ENCODE peak calls at places on chromosomes 11 and 22, in six cellular contexts. J is Peyer's patch, X is AG10803, K is heart left ventricle, M is stomach, P is GM23248. Q is an unnamed sample.

GRCh38 chr11:112499153-112499907 is 238.7 kb upstream of the PLET1 start:
- DNase-seq in J (no peak), X (no peak), K (no peak), M (no peak), P (no peak), Q (no peak)

GRCh38 chr11:2777871-2778629 is 78.3 kb upstream of the KCNQ1OT1 start:
- DNase-seq in J (peak), X (no peak), K (peak), M (peak), P (no peak), Q (peak)

GRCh38 chr11:123373754-123374621 is 56.1 kb upstream of the GRAMD1B start:
- DNase-seq in J (no peak), X (no peak), K (no peak), M (no peak), P (no peak), Q (no peak)

GRCh38 chr22:43177479-43177878 is 9.5 kb downstream of the TTLL12 start:
- DNase-seq in J (no peak), X (no peak), K (no peak), M (no peak), P (no peak), Q (peak)

GRCh38 chr11:64876835-64877341 is 1.5 kb downstream of the EHD1 start:
- DNase-seq in J (peak), X (peak), K (no peak), M (peak), P (peak), Q (peak)

GRCh38 chr11:62957147-62957546 is 27.6 kb downstream of the SLC22A6 start:
- DNase-seq in J (no peak), X (no peak), K (no peak), M (no peak), P (no peak), Q (no peak)

GRCh38 chr22:48568736-48569330 is 1258.8 kb downstream of the BRD1 start:
- DNase-seq in J (no peak), X (no peak), K (no peak), M (no peak), P (no peak), Q (no peak)

GRCh38 chr11:35144103-35144741 is 5.3 kb downstream of the CD44 start:
- DNase-seq in J (peak), X (peak), K (no peak), M (peak), P (peak), Q (peak)

GRCh38 chr11:13030857-13031256 is 21.7 kb downstream of the RASSF10 start:
- DNase-seq in J (no peak), X (no peak), K (peak), M (peak), P (no peak), Q (no peak)

GRCh38 chr11:86230196-86230813 is 14.2 kb upstream of the EED start:
- DNase-seq in J (no peak), X (no peak), K (no peak), M (no peak), P (peak), Q (no peak)

GRCh38 chr11:33168605-33169240 is 7.4 kb upstream of the CSTF3 start:
- DNase-seq in J (no peak), X (peak), K (no peak), M (no peak), P (peak), Q (no peak)

GRCh38 chr11:105840391-105840790 is 181.6 kb downstream of the MSANTD4 start:
- DNase-seq in J (no peak), X (no peak), K (no peak), M (no peak), P (no peak), Q (no peak)

GRCh38 chr11:59559886-59560285 is 48.5 kb downstream of the OR4D9 start:
- DNase-seq in J (no peak), X (no peak), K (no peak), M (no peak), P (no peak), Q (no peak)

GRCh38 chr11:11535611-11536010 is 86.2 kb downstream of the GALNT18 start:
- DNase-seq in J (no peak), X (no peak), K (peak), M (no peak), P (no peak), Q (no peak)

GRCh38 chr22:39308614-39309363 is 10.6 kb downstream of the RPL3 start:
- DNase-seq in J (no peak), X (peak), K (no peak), M (peak), P (peak), Q (peak)

GRCh38 chr11:34633990-34634725 is 13.3 kb downstream of the EHF start:
- DNase-seq in J (no peak), X (peak), K (no peak), M (no peak), P (peak), Q (no peak)

GRCh38 chr11:2846056-2846455 is 39.5 kb downstream of the CDKN1C start:
- DNase-seq in J (no peak), X (no peak), K (no peak), M (no peak), P (peak), Q (no peak)

GRCh38 chr22:38299001-38299651 is 18.1 kb downstream of the CSNK1E start:
- DNase-seq in J (no peak), X (no peak), K (no peak), M (no peak), P (no peak), Q (no peak)

GRCh38 chr11:94864646-94865045 is 96.5 kb downstream of the AMOTL1 start:
- DNase-seq in J (no peak), X (no peak), K (no peak), M (no peak), P (no peak), Q (no peak)

GRCh38 chr11:7657306-7658025 is 15.8 kb downstream of the CYB5R2 start:
- DNase-seq in J (no peak), X (peak), K (no peak), M (peak), P (peak), Q (no peak)

GRCh38 chr11:5204787-5205186 is 4.3 kb upstream of the OR51V1 start:
- DNase-seq in J (no peak), X (peak), K (no peak), M (no peak), P (peak), Q (no peak)

GRCh38 chr11:10066441-10066840 is 227.6 kb downstream of the SBF2 start:
- DNase-seq in J (no peak), X (no peak), K (no peak), M (no peak), P (no peak), Q (no peak)

GRCh38 chr11:107042748-107043147 is 24.5 kb upstream of the GUCY1A2 start:
- DNase-seq in J (no peak), X (no peak), K (no peak), M (no peak), P (peak), Q (no peak)

GRCh38 chr11:14638561-14638960 is 5.0 kb upstream of the PDE3B start:
- DNase-seq in J (no peak), X (no peak), K (no peak), M (no peak), P (no peak), Q (no peak)

GRCh38 chr11:115042002-115042401 is 363.7 kb downstream of the NXPE2 start:
- DNase-seq in J (no peak), X (no peak), K (no peak), M (no peak), P (no peak), Q (no peak)

GRCh38 chr11:47177846-47178245 is 1.2 kb upstream of the ARFGAP2 start:
- DNase-seq in J (no peak), X (no peak), K (peak), M (no peak), P (no peak), Q (peak)

GRCh38 chr22:39520874-39521857 is 804 bp downstream of the ATF4 start:
- DNase-seq in J (peak), X (peak), K (peak), M (peak), P (peak), Q (peak)

GRCh38 chr11:7696424-7696823 is 9.9 kb downstream of the OVCH2 start:
- DNase-seq in J (no peak), X (no peak), K (no peak), M (no peak), P (no peak), Q (no peak)

GRCh38 chr11:22976146-22976545 is 115.9 kb upstream of the CCDC179 start:
- DNase-seq in J (no peak), X (peak), K (no peak), M (peak), P (peak), Q (no peak)

GRCh38 chr11:33211588-33211987 is 45.6 kb upstream of the HIPK3 start:
- DNase-seq in J (no peak), X (no peak), K (no peak), M (no peak), P (no peak), Q (no peak)

GRCh38 chr11:10233581-10233980 is 60.4 kb downstream of the SBF2 start:
- DNase-seq in J (no peak), X (peak), K (no peak), M (no peak), P (peak), Q (no peak)

DNA sequence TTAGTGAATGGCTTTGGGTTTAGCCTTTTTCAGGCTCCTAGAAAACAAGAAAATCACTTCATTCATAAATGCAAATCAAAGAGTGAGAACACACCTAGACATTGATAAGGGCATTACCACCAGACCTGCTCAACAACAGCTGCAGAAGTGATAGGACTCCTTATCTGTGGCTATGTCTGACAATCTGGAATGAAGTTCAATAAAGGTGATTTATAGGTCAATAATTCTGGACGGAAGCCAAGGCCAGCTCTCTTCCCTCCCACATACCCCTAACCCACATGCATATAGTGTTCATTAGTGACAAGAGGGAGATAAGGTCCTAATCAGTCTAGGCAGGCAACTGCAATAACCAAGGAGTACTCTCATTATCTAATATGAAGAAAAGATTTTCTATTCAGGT is 111.3 kb downstream of the ETS1 start:
- DNase-seq in J (no peak), X (no peak), K (no peak), M (no peak), P (no peak), Q (no peak)
- H3K4me3 ChIP-seq in J (no peak), X (no peak), K (no peak), M (no peak), P (no peak), Q (no peak)

GRCh38 chr11:1157341-1157644 is 460 bp upstream of the MUC5AC start:
- DNase-seq in J (no peak), X (no peak), K (no peak), M (no peak), P (no peak), Q (no peak)

GRCh38 chr11:1153951-1154487 is 3.7 kb upstream of the MUC5AC start:
- DNase-seq in J (peak), X (peak), K (peak), M (peak), P (peak), Q (peak)

GRCh38 chr11:1153105-1153950 is 4.4 kb upstream of the MUC5AC start:
- DNase-seq in J (peak), X (no peak), K (no peak), M (no peak), P (peak), Q (no peak)

GRCh38 chr11:1156506-1157340 is 1.0 kb upstream of the MUC5AC start:
- DNase-seq in J (no peak), X (no peak), K (peak), M (no peak), P (no peak), Q (no peak)

GRCh38 chr11:1155274-1155693 is 2.5 kb upstream of the MUC5AC start:
- DNase-seq in J (no peak), X (no peak), K (no peak), M (no peak), P (no peak), Q (no peak)
- H3K4me3 ChIP-seq in J (no peak), X (no peak), K (no peak), M (no peak), P (no peak), Q (no peak)

GRCh38 chr22:29660021-29660420 is 56.6 kb downstream of the NF2 start:
- DNase-seq in J (no peak), X (no peak), K (no peak), M (no peak), P (no peak), Q (no peak)
- H3K4me3 ChIP-seq in J (no peak), X (no peak), K (no peak), M (no peak), P (no peak), Q (no peak)

DNA sequence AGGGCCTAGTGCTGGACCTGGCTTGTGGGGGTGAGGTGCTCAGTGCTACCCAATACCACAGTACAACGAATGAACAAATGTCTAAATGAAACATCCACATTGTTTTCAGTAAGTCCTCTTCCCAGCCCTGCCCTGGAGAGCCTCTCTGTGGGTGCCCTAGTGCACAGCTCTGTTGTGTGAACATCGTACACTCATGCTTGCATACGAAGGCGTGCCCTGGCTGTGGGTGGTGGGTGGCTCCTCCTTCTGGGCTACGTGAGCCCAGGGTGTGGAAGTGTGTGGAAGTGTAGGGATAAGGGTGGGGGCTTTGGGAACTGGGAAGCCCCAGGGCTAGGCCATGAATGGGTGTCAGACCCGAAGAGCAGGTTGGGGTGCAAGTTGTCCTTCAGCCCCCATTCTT is 592 bp upstream of the NLRX1 start:
- DNase-seq in J (no peak), X (no peak), K (no peak), M (peak), P (peak), Q (no peak)
- H3K4me3 ChIP-seq in J (no peak), X (no peak), K (no peak), M (no peak), P (no peak), Q (no peak)

DNA sequence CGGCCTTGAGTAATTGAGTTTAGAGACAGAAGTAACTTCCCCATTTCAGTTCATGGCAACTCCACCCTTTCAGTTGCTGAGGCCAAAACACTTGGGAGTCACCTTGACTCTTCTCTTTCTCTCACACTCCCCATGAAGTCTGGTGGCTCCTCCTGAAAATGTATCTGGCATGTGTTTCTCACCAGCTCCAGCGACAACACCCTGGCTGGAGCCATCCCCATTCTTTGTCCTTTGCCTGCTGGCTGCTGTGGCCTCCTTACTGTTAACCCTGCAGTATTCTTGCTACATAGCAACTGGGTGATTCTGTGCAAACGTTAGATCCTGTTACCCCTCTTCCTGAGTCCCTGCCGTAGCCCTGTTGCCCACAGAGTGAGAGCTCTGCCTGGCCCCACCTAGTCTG is 23.9 kb downstream of the SLC6A5 start:
- DNase-seq in J (no peak), X (no peak), K (no peak), M (no peak), P (no peak), Q (no peak)
- H3K4me3 ChIP-seq in J (no peak), X (no peak), K (no peak), M (no peak), P (no peak), Q (no peak)

DNA sequence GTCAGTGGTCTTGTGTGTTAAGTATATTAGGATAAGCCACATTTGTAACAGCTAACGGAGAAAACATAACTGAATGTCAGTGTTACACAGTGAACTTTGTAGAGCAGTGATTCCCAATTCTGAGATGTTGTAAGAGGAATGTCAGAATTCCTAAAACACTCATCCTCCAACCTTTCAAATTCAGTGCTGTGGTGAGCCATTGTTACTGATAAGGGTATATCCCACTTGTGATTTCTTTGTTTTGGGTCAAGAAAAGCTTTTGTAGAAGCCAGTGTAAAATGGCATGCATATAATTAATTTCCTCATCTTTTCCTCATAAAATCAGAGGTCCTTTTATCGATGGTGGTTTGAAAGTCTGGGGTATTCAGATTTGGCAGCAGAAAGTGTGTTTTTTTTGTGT is 62.0 kb downstream of the ARHGEF12 start:
- DNase-seq in J (no peak), X (peak), K (no peak), M (no peak), P (peak), Q (no peak)
- H3K4me3 ChIP-seq in J (no peak), X (no peak), K (no peak), M (no peak), P (peak), Q (no peak)

GRCh38 chr22:30254307-30254706 is 7.7 kb upstream of the LIF start:
- DNase-seq in J (no peak), X (no peak), K (no peak), M (no peak), P (no peak), Q (no peak)
- H3K4me3 ChIP-seq in J (no peak), X (no peak), K (no peak), M (no peak), P (no peak), Q (no peak)

GRCh38 chr11:81979444-81979843 is 754.2 kb downstream of the FAM181B start:
- DNase-seq in J (no peak), X (no peak), K (no peak), M (no peak), P (no peak), Q (no peak)

GRCh38 chr11:81970886-81971285 is 762.8 kb downstream of the FAM181B start:
- DNase-seq in J (no peak), X (no peak), K (no peak), M (no peak), P (no peak), Q (no peak)

GRCh38 chr11:81975261-81975900 is 758.3 kb downstream of the FAM181B start:
- DNase-seq in J (no peak), X (no peak), K (no peak), M (no peak), P (peak), Q (no peak)
- H3K4me3 ChIP-seq in J (no peak), X (no peak), K (no peak), M (no peak), P (no peak), Q (no peak)

GRCh38 chr11:120589376-120589775 is 77.8 kb downstream of the GRIK4 start:
- DNase-seq in J (no peak), X (no peak), K (no peak), M (no peak), P (no peak), Q (peak)

GRCh38 chr11:120587299-120587698 is 75.8 kb downstream of the GRIK4 start:
- DNase-seq in J (no peak), X (no peak), K (no peak), M (no peak), P (no peak), Q (no peak)

GRCh38 chr11:120594746-120595145 is 83.2 kb downstream of the GRIK4 start:
- DNase-seq in J (no peak), X (no peak), K (no peak), M (no peak), P (no peak), Q (peak)

GRCh38 chr11:120586072-120586471 is 74.5 kb downstream of the GRIK4 start:
- DNase-seq in J (no peak), X (no peak), K (no peak), M (no peak), P (no peak), Q (peak)

GRCh38 chr11:120590472-120590871 is 78.9 kb downstream of the GRIK4 start:
- DNase-seq in J (no peak), X (no peak), K (no peak), M (no peak), P (peak), Q (peak)
- H3K4me3 ChIP-seq in J (no peak), X (no peak), K (no peak), M (no peak), P (no peak), Q (no peak)

GRCh38 chr11:103552086-103552485 is 442.9 kb downstream of the DYNC2H1 start:
- DNase-seq in J (no peak), X (no peak), K (no peak), M (no peak), P (no peak), Q (no peak)
- H3K4me3 ChIP-seq in J (no peak), X (no peak), K (no peak), M (no peak), P (no peak), Q (no peak)

Q was measured in spleen.